ENCODE peak calls at places on chromosomes 1 and 21, in nine cellular contexts. S, A, T, E, F, L, B, X and M are unnamed samples.

GRCh38 chr21:17858764-17859163 is 39.6 kb upstream of the C21orf91 start:
- DNase-seq in L (no peak), S (no peak), E (no peak), X (no peak), B (no peak), A (no peak), F (no peak), T (no peak), M (no peak)

GRCh38 chr1:151193856-151194255 is 3.9 kb upstream of the VPS72 start:
- DNase-seq in X (no peak), B (no peak), L (no peak), F (no peak), E (no peak), S (no peak), A (no peak), T (no peak), M (no peak)

GRCh38 chr21:41054206-41054605 is 113.8 kb upstream of the BACE2 start:
- DNase-seq in B (no peak), E (no peak), A (no peak), T (no peak), S (no peak), L (no peak), F (no peak), X (no peak), M (no peak)

GRCh38 chr1:6490181-6491075 is 1.0 kb downstream of the PLEKHG5 start:
- DNase-seq in X (peak; percentile 57), L (no peak), B (peak; percentile 78), A (no peak), S (peak; percentile 84), E (peak; percentile 95), F (peak; percentile 80), T (peak; percentile 86), M (peak; percentile 91)

GRCh38 chr1:41355356-41355755 is 5.9 kb upstream of the FOXO6 start:
- DNase-seq in S (no peak), L (no peak), F (no peak), A (no peak), X (no peak), B (no peak), E (no peak), T (peak; percentile 65), M (no peak)

GRCh38 chr1:220810179-220810653 is 23.5 kb downstream of the MTARC1 start:
- DNase-seq in F (peak; percentile 70), B (peak; percentile 74), A (peak; percentile 35), L (peak; percentile 95), X (peak; percentile 82), S (peak; percentile 73), E (peak; percentile 91), T (peak; percentile 94), M (peak; percentile 51)

GRCh38 chr21:24895885-24896734 is 711.2 kb downstream of the MRPL39 start:
- DNase-seq in S (peak; percentile 19), T (no peak), B (no peak), L (no peak), A (no peak), F (peak; percentile 26), E (peak; percentile 66), X (no peak), M (no peak)

GRCh38 chr1:30518696-30519095 is 204.7 kb downstream of the MATN1 start:
- DNase-seq in S (no peak), E (no peak), T (peak; percentile 6), L (no peak), A (no peak), B (no peak), F (peak; percentile 7), X (no peak), M (no peak)

GRCh38 chr21:42321845-42322244 is 6.6 kb upstream of the TFF3 start:
- DNase-seq in F (no peak), E (no peak), L (peak; percentile 35), S (no peak), B (no peak), A (no peak), X (no peak), T (no peak), M (no peak)

GRCh38 chr1:43747736-43748135 is 40.4 kb downstream of the ST3GAL3 start:
- DNase-seq in X (no peak), F (no peak), S (no peak), L (no peak), A (no peak), T (no peak), E (no peak), B (no peak), M (no peak)

DNA sequence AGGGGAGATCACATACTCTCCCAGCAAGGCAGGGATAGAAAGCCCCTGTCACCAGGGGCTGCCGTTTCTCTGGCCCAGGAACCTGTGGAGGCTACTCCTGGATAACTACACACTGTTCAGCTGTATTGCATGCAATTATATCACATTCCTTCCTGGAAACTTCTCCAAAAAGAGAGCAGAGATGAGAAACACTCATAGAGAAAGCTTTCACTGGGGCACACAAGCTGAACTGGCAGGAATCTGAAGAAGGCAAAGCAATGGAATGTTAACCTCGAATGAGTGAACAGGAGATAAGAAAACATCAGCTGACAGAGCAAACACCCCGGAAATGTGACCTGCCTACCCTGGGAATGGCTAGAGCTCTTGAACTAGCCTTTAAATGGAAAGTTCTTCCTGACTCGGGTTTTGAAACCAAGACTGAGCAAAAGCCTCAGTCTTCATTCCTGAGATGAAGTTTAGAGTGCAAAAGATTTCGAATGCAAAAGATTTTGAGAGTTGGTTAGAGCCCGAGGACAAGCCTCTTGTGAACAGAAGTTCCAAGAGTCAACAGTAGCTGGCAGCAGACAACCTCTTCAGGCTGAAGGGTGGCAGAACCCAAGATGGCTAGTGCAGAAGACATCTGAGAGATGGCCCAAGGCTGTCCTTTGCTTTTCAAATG is 32.3 kb downstream of the CCN1 start:
- DNase-seq in E (peak; percentile 52), B (peak; percentile 42), T (no peak), L (no peak), F (no peak), A (no peak), S (no peak), X (peak; percentile 24), M (peak; percentile 49)
- H3K4me3 ChIP-seq in E (no peak overlapping the region), B (no peak overlapping the region), T (no peak overlapping the region), L (no peak overlapping the region), F (no peak overlapping the region), A (no peak overlapping the region), S (no peak overlapping the region), X (no peak overlapping the region), M (no peak overlapping the region)

GRCh38 chr1:93822710-93823425 is 56.1 kb downstream of the DNTTIP2 start:
- DNase-seq in X (no peak), A (no peak), T (no peak), S (no peak), E (no peak), B (no peak), F (no peak), L (no peak), M (no peak)

GRCh38 chr1:93827128-93827527 is 51.9 kb downstream of the DNTTIP2 start:
- DNase-seq in F (no peak), E (no peak), S (no peak), A (no peak), X (no peak), B (no peak), L (no peak), T (no peak), M (no peak)

GRCh38 chr1:93821412-93822144 is 57.4 kb downstream of the DNTTIP2 start:
- DNase-seq in E (no peak), B (no peak), L (no peak), F (no peak), A (no peak), X (no peak), S (no peak), T (no peak), M (no peak)

GRCh38 chr1:93827633-93828436 is 51.2 kb downstream of the DNTTIP2 start:
- DNase-seq in X (peak; percentile 42), S (no peak), T (no peak), F (no peak), L (no peak), E (no peak), B (no peak), A (no peak), M (no peak)

DNA sequence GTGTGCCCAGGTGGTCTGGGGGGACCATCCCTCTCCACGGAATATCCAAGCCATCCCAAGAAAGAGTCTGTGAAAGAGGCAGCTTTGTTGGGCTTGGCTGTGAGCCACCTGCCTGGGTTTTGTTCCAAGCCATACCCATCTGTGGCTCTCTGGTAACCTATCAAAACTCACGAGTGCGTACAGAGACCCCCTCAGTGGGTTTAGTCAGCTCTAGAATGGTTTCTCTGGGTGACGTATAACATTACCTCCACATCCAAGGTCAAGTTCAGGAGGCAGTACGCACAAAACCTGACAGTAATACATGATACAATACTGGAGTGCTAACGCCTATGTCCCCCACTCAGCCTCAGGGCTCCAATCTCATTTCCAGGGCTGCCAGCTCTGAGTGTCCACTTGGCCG is 54.1 kb downstream of the DNTTIP2 start:
- DNase-seq in A (no peak), T (no peak), F (no peak), B (no peak), E (no peak), S (no peak), X (peak; percentile 42), L (no peak), M (no peak)
- TF ChIP-seq POLR2AphosphoS5 in A (no peak), T (no peak), F (no peak), B (no peak), E (no peak), S (no peak), X (no peak), L (no peak), M (no peak)

GRCh38 chr1:119675349-119676343 is 27.6 kb upstream of the ZNF697 start:
- DNase-seq in X (peak; percentile 92), S (peak; percentile 85), T (no peak), B (peak; percentile 85), L (peak; percentile 90), F (peak; percentile 86), E (peak; percentile 97), A (peak; percentile 85), M (no peak)
- H3K4me3 ChIP-seq in X (peak overlapping the region; percentile 32), S (peak overlapping the region; percentile 8), T (peak overlapping the region; percentile 38), B (peak overlapping the region; percentile 28), L (peak overlapping the region; percentile 33), F (peak overlapping the region; percentile 44), E (peak overlapping the region; percentile 34), A (peak overlapping the region; percentile 39), M (peak overlapping the region; percentile 2)

GRCh38 chr1:92076363-92076762 is 1.2 kb upstream of the SETSIP start:
- DNase-seq in A (no peak), E (no peak), T (no peak), X (no peak), F (no peak), S (no peak), B (no peak), L (no peak), M (no peak)

GRCh38 chr1:92079441-92079840 is 704 bp upstream of the BTBD8 start:
- DNase-seq in A (no peak), T (no peak), F (no peak), S (no peak), X (no peak), L (no peak), E (no peak), B (no peak), M (no peak)

GRCh38 chr1:92081031-92081430 is 886 bp downstream of the BTBD8 start:
- DNase-seq in L (no peak), A (no peak), B (peak; percentile 5), T (no peak), F (no peak), X (no peak), S (no peak), E (peak; percentile 14), M (no peak)

GRCh38 chr1:92084651-92085050 is 4.5 kb downstream of the BTBD8 start:
- DNase-seq in F (no peak), E (no peak), A (no peak), B (no peak), X (no peak), T (no peak), L (no peak), S (no peak), M (no peak)

GRCh38 chr1:92080128-92080985 is at the start of gene BTBD8:
- DNase-seq in F (peak; percentile 74), B (peak; percentile 83), E (peak; percentile 97), S (peak; percentile 87), T (peak; percentile 95), A (peak; percentile 73), L (peak; percentile 93), X (peak; percentile 78), M (peak; percentile 85)
- TF ChIP-seq POLR2AphosphoS5 in F (peak; percentile 44), B (peak; percentile 50), E (peak; percentile 81), S (peak; percentile 49), T (peak; percentile 84), A (peak; percentile 40), L (peak; percentile 60), X (no peak), M (peak; percentile 24)